ENCODE peak calls at places on chromosomes 7 and 10, in five cellular contexts. A is stimulated activated CD8-positive, alpha-beta memory T cell treated with anti-CD3 and anti-CD28 coated beads, Interleukin-7, amount 100 ng/mL, for 24 hours; Q is CD8-positive, alpha-beta T cell; B is EL; K is LoVo. Y is an unnamed sample.
A peak's percentile ranks its signal among the peaks of the same experiment; 100 is the strongest.

GRCh38 chr7:22725585-22725984 is 1.4 kb upstream of the IL6 start:
- DNase-seq in A (no peak), Q (no peak), B (peak; percentile 59), K (no peak), Y (no peak)

GRCh38 chr7:3149231-3149960 is 105.7 kb upstream of the CARD11 start:
- DNase-seq in A (no peak), Q (no peak), B (no peak), K (no peak), Y (no peak)

GRCh38 chr7:73976761-73977625 is 51.0 kb upstream of the ELN start:
- DNase-seq in A (no peak), Q (no peak), B (no peak), K (no peak), Y (no peak)

GRCh38 chr10:52645435-52645776 is 127.2 kb downstream of the MBL2 start:
- DNase-seq in A (no peak), Q (no peak), B (no peak), K (no peak), Y (no peak)

GRCh38 chr7:80294321-80294720 is 159.7 kb downstream of the GNAI1 start:
- DNase-seq in A (no peak), Q (no peak), B (peak; percentile 45), K (no peak), Y (no peak)

GRCh38 chr10:17009228-17009700 is 120.3 kb downstream of the CUBN start:
- DNase-seq in A (no peak), Q (no peak), B (peak; percentile 89), K (no peak), Y (no peak)

GRCh38 chr10:43294241-43294658 is 27.4 kb upstream of the RASGEF1A start:
- DNase-seq in A (no peak), Q (peak; percentile 69), B (no peak), K (no peak), Y (no peak)

GRCh38 chr10:74923556-74923955 is 97.2 kb downstream of the KAT6B start:
- DNase-seq in A (no peak), Q (no peak), B (peak; percentile 31), K (no peak), Y (no peak)

GRCh38 chr7:99459087-99459486 is 6.9 kb downstream of the ATP5MF start:
- DNase-seq in A (no peak), Q (no peak), B (peak; percentile 31), K (no peak), Y (no peak)

GRCh38 chr10:12846718-12847117 is 154.8 kb downstream of the CCDC3 start:
- DNase-seq in A (no peak), Q (no peak), B (no peak), K (no peak), Y (no peak)

GRCh38 chr10:31602541-31603244 is 283.7 kb downstream of the ZEB1 start:
- DNase-seq in A (no peak), Q (no peak), B (peak; percentile 75), K (no peak), Y (peak; percentile 59)